ENCODE peak calls at places on chromosome 7, in five cellular contexts. One of them, this sample, is unnamed.

GRCh38 chr7:26151953-26152781 is at the start of gene NFE2L3:
- DNase-seq in heart left ventricle: peak; percentile 75
- DNase-seq in thoracic aorta: no peak
- DNase-seq in left ventricle myocardium inferior: peak; percentile 68
- DNase-seq in H9: peak; percentile 87
- DNase-seq in this sample: peak; percentile 40

GRCh38 chr7:81725496-81726117 is 44.2 kb downstream of the HGF start:
- DNase-seq in heart left ventricle: no peak
- DNase-seq in thoracic aorta: no peak
- DNase-seq in left ventricle myocardium inferior: no peak
- DNase-seq in H9: no peak
- DNase-seq in this sample: peak; percentile 5

GRCh38 chr7:92837214-92837749 is 909 bp upstream of the CDK6 start:
- DNase-seq in heart left ventricle: no peak
- DNase-seq in thoracic aorta: no peak
- DNase-seq in left ventricle myocardium inferior: no peak
- DNase-seq in H9: no peak
- DNase-seq in this sample: peak; percentile 26

GRCh38 chr7:26171601-26172000 is 19.6 kb downstream of the NFE2L3 start:
- DNase-seq in heart left ventricle: no peak
- DNase-seq in thoracic aorta: no peak
- DNase-seq in left ventricle myocardium inferior: no peak
- DNase-seq in H9: no peak
- DNase-seq in this sample: no peak

GRCh38 chr7:49483142-49483541 is 290.3 kb upstream of the VWC2 start:
- DNase-seq in heart left ventricle: no peak
- DNase-seq in thoracic aorta: no peak
- DNase-seq in left ventricle myocardium inferior: no peak
- DNase-seq in H9: no peak
- DNase-seq in this sample: no peak

GRCh38 chr7:27670676-27671075 is 8.0 kb upstream of the HIBADH start:
- DNase-seq in heart left ventricle: no peak
- DNase-seq in thoracic aorta: no peak
- DNase-seq in left ventricle myocardium inferior: no peak
- DNase-seq in H9: no peak
- DNase-seq in this sample: no peak

GRCh38 chr7:76303829-76304505 is 1.5 kb downstream of the HSPB1 start:
- DNase-seq in heart left ventricle: no peak
- DNase-seq in thoracic aorta: no peak
- DNase-seq in left ventricle myocardium inferior: no peak
- DNase-seq in H9: no peak
- DNase-seq in this sample: peak; percentile 63

GRCh38 chr7:98049034-98049433 is 57.6 kb upstream of the LMTK2 start:
- DNase-seq in heart left ventricle: no peak
- DNase-seq in thoracic aorta: no peak
- DNase-seq in left ventricle myocardium inferior: no peak
- DNase-seq in H9: peak; percentile 89
- DNase-seq in this sample: peak; percentile 91

GRCh38 chr7:151695856-151696555 is 176.3 kb upstream of the RHEB start:
- DNase-seq in heart left ventricle: no peak
- DNase-seq in thoracic aorta: no peak
- DNase-seq in left ventricle myocardium inferior: peak; percentile 11
- DNase-seq in H9: no peak
- DNase-seq in this sample: peak; percentile 59

GRCh38 chr7:92698237-92698841 is 108.1 kb upstream of the FAM133B start:
- DNase-seq in heart left ventricle: peak; percentile 65
- DNase-seq in thoracic aorta: no peak
- DNase-seq in left ventricle myocardium inferior: peak; percentile 33
- DNase-seq in H9: no peak
- DNase-seq in this sample: peak; percentile 49

GRCh38 chr7:30845426-30846135 is 66.1 kb upstream of the AQP1 start:
- DNase-seq in heart left ventricle: peak; percentile 57
- DNase-seq in thoracic aorta: no peak
- DNase-seq in left ventricle myocardium inferior: peak; percentile 52
- DNase-seq in H9: no peak
- DNase-seq in this sample: peak; percentile 28

GRCh38 chr7:46880508-46881196 is 701.3 kb downstream of the TNS3 start:
- DNase-seq in heart left ventricle: no peak
- DNase-seq in thoracic aorta: no peak
- DNase-seq in left ventricle myocardium inferior: no peak
- DNase-seq in H9: no peak
- DNase-seq in this sample: no peak

GRCh38 chr7:42746226-42746625 is 165.6 kb downstream of the C7orf25 start:
- DNase-seq in heart left ventricle: no peak
- DNase-seq in thoracic aorta: no peak
- DNase-seq in left ventricle myocardium inferior: no peak
- DNase-seq in H9: no peak
- DNase-seq in this sample: peak; percentile 60

GRCh38 chr7:99499356-99499712 is 747 bp downstream of the ZNF394 start:
- DNase-seq in heart left ventricle: no peak
- DNase-seq in thoracic aorta: no peak
- DNase-seq in left ventricle myocardium inferior: no peak
- DNase-seq in H9: no peak
- DNase-seq in this sample: no peak

GRCh38 chr7:28068811-28069216 is 111.8 kb downstream of the JAZF1 start:
- DNase-seq in heart left ventricle: no peak
- DNase-seq in thoracic aorta: no peak
- DNase-seq in left ventricle myocardium inferior: no peak
- DNase-seq in H9: no peak
- DNase-seq in this sample: no peak

GRCh38 chr7:93043393-93043985 is 74.3 kb downstream of the SAMD9 start:
- DNase-seq in heart left ventricle: peak; percentile 34
- DNase-seq in thoracic aorta: no peak
- DNase-seq in left ventricle myocardium inferior: peak; percentile 18
- DNase-seq in H9: peak; percentile 50
- DNase-seq in this sample: peak; percentile 99

GRCh38 chr7:135147341-135147898 is 452 bp upstream of the TMEM140 start:
- DNase-seq in heart left ventricle: no peak
- DNase-seq in thoracic aorta: no peak
- DNase-seq in left ventricle myocardium inferior: no peak
- DNase-seq in H9: no peak
- DNase-seq in this sample: no peak

GRCh38 chr7:138658889-138659288 is 42.3 kb downstream of the SVOPL start:
- DNase-seq in heart left ventricle: no peak
- DNase-seq in thoracic aorta: no peak
- DNase-seq in left ventricle myocardium inferior: no peak
- DNase-seq in H9: peak; percentile 40
- DNase-seq in this sample: no peak

GRCh38 chr7:138657854-138658386 is 43.2 kb downstream of the SVOPL start:
- DNase-seq in heart left ventricle: no peak
- DNase-seq in thoracic aorta: no peak
- DNase-seq in left ventricle myocardium inferior: no peak
- DNase-seq in H9: no peak
- DNase-seq in this sample: peak; percentile 3

GRCh38 chr7:138654616-138655015 is 46.5 kb downstream of the SVOPL start:
- DNase-seq in heart left ventricle: no peak
- DNase-seq in thoracic aorta: no peak
- DNase-seq in left ventricle myocardium inferior: no peak
- DNase-seq in H9: no peak
- DNase-seq in this sample: no peak

GRCh38 chr7:138661236-138661635 is 39.9 kb downstream of the SVOPL start:
- DNase-seq in heart left ventricle: no peak
- DNase-seq in thoracic aorta: no peak
- DNase-seq in left ventricle myocardium inferior: no peak
- DNase-seq in H9: no peak
- DNase-seq in this sample: no peak

GRCh38 chr7:138656952-138657351 is 44.2 kb downstream of the SVOPL start:
- DNase-seq in heart left ventricle: no peak
- DNase-seq in thoracic aorta: no peak
- DNase-seq in left ventricle myocardium inferior: no peak
- DNase-seq in H9: no peak
- DNase-seq in this sample: no peak
- H3K27ac ChIP-seq in heart left ventricle: no peak overlapping the region
- H3K27ac ChIP-seq in thoracic aorta: no peak overlapping the region
- H3K27ac ChIP-seq in left ventricle myocardium inferior: no peak overlapping the region
- H3K27ac ChIP-seq in H9: no peak overlapping the region
- H3K27ac ChIP-seq in this sample: no peak overlapping the region

GRCh38 chr7:107046511-107047259 is 2.2 kb downstream of the PRKAR2B start:
- DNase-seq in heart left ventricle: no peak
- DNase-seq in thoracic aorta: no peak
- DNase-seq in left ventricle myocardium inferior: no peak
- DNase-seq in H9: no peak
- DNase-seq in this sample: no peak
- TF ChIP-seq CTCF in heart left ventricle: no peak
- TF ChIP-seq CTCF in thoracic aorta: no peak
- TF ChIP-seq CTCF in left ventricle myocardium inferior: no peak
- TF ChIP-seq CTCF in H9: no peak
- TF ChIP-seq CTCF in this sample: no peak

GRCh38 chr7:48113270-48113669 is 24.2 kb downstream of the UPP1 start:
- DNase-seq in heart left ventricle: no peak
- DNase-seq in thoracic aorta: no peak
- DNase-seq in left ventricle myocardium inferior: no peak
- DNase-seq in H9: no peak
- DNase-seq in this sample: no peak
- H3K4me1 ChIP-seq in heart left ventricle: no peaks in the 10 kb centered on the region
- H3K4me1 ChIP-seq in thoracic aorta: no peaks in the 10 kb centered on the region
- H3K4me1 ChIP-seq in left ventricle myocardium inferior: no peaks in the 10 kb centered on the region
- H3K4me1 ChIP-seq in H9: no peaks in the 10 kb centered on the region
- H3K4me1 ChIP-seq in this sample: peaks cover 14% of the 10 kb centered on the region

GRCh38 chr7:22343612-22344011 is 13.3 kb downstream of the RAPGEF5 start:
- DNase-seq in heart left ventricle: no peak
- DNase-seq in thoracic aorta: no peak
- DNase-seq in left ventricle myocardium inferior: no peak
- DNase-seq in H9: no peak
- DNase-seq in this sample: no peak

GRCh38 chr7:22343071-22343470 is 13.9 kb downstream of the RAPGEF5 start:
- DNase-seq in heart left ventricle: no peak
- DNase-seq in thoracic aorta: no peak
- DNase-seq in left ventricle myocardium inferior: no peak
- DNase-seq in H9: no peak
- DNase-seq in this sample: no peak

GRCh38 chr7:22338411-22338810 is 18.5 kb downstream of the RAPGEF5 start:
- DNase-seq in heart left ventricle: no peak
- DNase-seq in thoracic aorta: no peak
- DNase-seq in left ventricle myocardium inferior: no peak
- DNase-seq in H9: no peak
- DNase-seq in this sample: no peak

GRCh38 chr7:22339725-22340390 is 17.1 kb downstream of the RAPGEF5 start:
- DNase-seq in heart left ventricle: no peak
- DNase-seq in thoracic aorta: no peak
- DNase-seq in left ventricle myocardium inferior: no peak
- DNase-seq in H9: no peak
- DNase-seq in this sample: no peak

DNA sequence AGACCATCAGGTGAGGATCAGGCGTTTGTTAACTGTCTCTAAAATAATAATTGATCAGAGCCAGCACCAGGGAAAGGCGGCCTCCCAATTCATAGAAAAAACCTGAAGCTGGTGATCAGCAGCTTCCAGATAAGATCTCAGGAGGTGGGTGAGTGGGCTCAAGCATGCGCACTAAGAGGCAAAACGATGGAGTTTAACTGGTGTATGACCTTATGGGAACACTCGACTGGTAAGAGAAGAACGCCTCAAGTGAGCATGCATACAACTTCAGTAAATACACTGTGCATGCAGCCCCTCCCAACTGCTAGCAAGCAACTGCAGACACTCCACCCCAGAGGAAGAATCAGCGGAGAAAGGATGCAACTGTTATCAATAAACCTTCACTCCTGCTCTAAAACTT is 18.1 kb downstream of the RAPGEF5 start:
- DNase-seq in heart left ventricle: no peak
- DNase-seq in thoracic aorta: no peak
- DNase-seq in left ventricle myocardium inferior: no peak
- DNase-seq in H9: no peak
- DNase-seq in this sample: no peak
- H3K27ac ChIP-seq in heart left ventricle: no peak overlapping the region
- H3K27ac ChIP-seq in thoracic aorta: no peak overlapping the region
- H3K27ac ChIP-seq in left ventricle myocardium inferior: no peak overlapping the region
- H3K27ac ChIP-seq in H9: no peak overlapping the region
- H3K27ac ChIP-seq in this sample: no peak overlapping the region

DNA sequence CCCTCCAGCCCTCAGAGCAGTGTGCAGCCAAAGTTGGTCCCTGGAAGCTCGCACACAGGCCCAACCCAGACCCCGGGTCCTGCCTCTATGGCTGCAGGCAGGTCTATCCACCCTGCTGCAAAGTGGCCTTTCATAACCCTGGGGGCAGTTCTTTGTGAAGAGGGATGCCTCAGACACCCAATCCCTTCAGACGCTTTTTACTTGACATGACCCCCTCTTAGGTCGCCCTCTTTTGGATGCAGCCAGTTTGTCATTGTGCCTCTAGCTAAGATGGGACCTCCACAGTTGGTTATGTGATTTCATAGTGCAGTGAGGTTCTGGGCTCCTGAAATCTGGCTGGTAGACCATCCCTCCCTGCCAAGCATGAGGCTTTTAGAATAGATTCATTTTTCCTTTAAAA is 27.3 kb downstream of the SMKR1 start:
- DNase-seq in heart left ventricle: no peak
- DNase-seq in thoracic aorta: no peak
- DNase-seq in left ventricle myocardium inferior: no peak
- DNase-seq in H9: peak; percentile 47
- DNase-seq in this sample: no peak
- TF ChIP-seq CTCF in heart left ventricle: no peak
- TF ChIP-seq CTCF in thoracic aorta: no peak
- TF ChIP-seq CTCF in left ventricle myocardium inferior: no peak
- TF ChIP-seq CTCF in H9: peak; percentile 22
- TF ChIP-seq CTCF in this sample: no peak

GRCh38 chr7:17043012-17043877 is 161.5 kb upstream of the AGR3 start:
- DNase-seq in heart left ventricle: no peak
- DNase-seq in thoracic aorta: no peak
- DNase-seq in left ventricle myocardium inferior: no peak
- DNase-seq in H9: no peak
- DNase-seq in this sample: peak; percentile 44
- H3K4me1 ChIP-seq in heart left ventricle: no peaks in the 10 kb centered on the region
- H3K4me1 ChIP-seq in thoracic aorta: peaks cover 18% of the 10 kb centered on the region
- H3K4me1 ChIP-seq in left ventricle myocardium inferior: peaks cover 33% of the 10 kb centered on the region
- H3K4me1 ChIP-seq in H9: no peaks in the 10 kb centered on the region
- H3K4me1 ChIP-seq in this sample: peaks cover 20% of the 10 kb centered on the region

DNA sequence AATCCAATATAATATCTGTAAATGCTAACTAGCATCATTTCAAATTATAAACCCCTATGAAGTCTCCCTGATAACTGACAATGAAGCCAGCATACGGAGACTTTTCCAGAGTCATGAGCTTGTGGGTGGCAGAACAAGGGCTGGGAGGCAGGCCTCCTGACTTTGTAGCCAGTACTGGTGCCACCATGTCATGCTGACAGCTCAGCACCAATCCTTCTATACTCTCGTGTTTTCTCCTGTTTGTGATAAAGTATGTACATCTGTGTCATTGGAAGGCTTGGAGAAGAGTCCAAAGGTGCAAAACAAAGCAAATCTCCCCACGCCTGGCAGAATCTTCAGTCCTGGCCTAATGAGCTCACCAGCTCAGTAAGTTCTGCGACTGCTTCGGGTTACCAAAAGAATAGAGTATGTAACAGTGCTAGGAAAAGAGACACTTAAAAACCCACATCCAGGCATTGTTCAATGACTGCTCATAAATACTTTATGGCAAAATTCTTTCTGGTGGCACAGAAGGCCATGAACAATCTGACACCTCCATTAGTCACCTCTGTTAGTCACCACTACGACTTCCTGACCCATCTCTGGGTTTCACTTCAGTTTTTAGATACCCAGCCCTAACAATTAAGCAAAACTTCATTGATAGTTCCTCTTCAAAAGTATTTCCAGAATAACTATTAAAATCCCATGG is 24.5 kb downstream of the STEAP1 start:
- DNase-seq in heart left ventricle: no peak
- DNase-seq in thoracic aorta: no peak
- DNase-seq in left ventricle myocardium inferior: no peak
- DNase-seq in H9: no peak
- DNase-seq in this sample: peak; percentile 87
- H3K27ac ChIP-seq in heart left ventricle: no peak overlapping the region
- H3K27ac ChIP-seq in thoracic aorta: no peak overlapping the region
- H3K27ac ChIP-seq in left ventricle myocardium inferior: no peak overlapping the region
- H3K27ac ChIP-seq in H9: no peak overlapping the region
- H3K27ac ChIP-seq in this sample: peak overlapping the region; percentile 70

This sample was measured in foreskin keratinocyte.